ENCODE peak calls at places on chromosomes 5 and 9, in four cellular contexts. Q, R, E and K are unnamed samples.

GRCh38 chr5:17260549-17260948 is 43.1 kb downstream of the BASP1 start:
- DNase-seq in Q (no peak), R (no peak), E (no peak), K (no peak)

GRCh38 chr9:70055867-70056266 is 12.2 kb downstream of the MAMDC2 start:
- DNase-seq in E (no peak), R (no peak), Q (no peak), K (no peak)

GRCh38 chr9:96062854-96063253 is 187.4 kb downstream of the ERCC6L2 start:
- DNase-seq in E (no peak), Q (no peak), R (no peak), K (no peak)

GRCh38 chr9:109192732-109193361 is 25.8 kb upstream of the FRRS1L start:
- DNase-seq in E (peak), Q (no peak), R (no peak), K (no peak)

GRCh38 chr9:37542895-37543294 is 33.3 kb downstream of the FBXO10 start:
- DNase-seq in E (peak), Q (no peak), R (no peak), K (no peak)

GRCh38 chr9:88748566-88749238 is 213.7 kb downstream of the NXNL2 start:
- DNase-seq in E (peak), R (no peak), Q (peak), K (no peak)

GRCh38 chr5:21071986-21072385 is 1084.0 kb upstream of the CDH18 start:
- DNase-seq in E (no peak), R (no peak), Q (no peak), K (no peak)

GRCh38 chr5:168773231-168773630 is 194.1 kb upstream of the PANK3 start:
- DNase-seq in E (no peak), R (no peak), Q (no peak), K (no peak)

GRCh38 chr9:98530275-98530674 is 178.5 kb downstream of the GABBR2 start:
- DNase-seq in Q (no peak), R (no peak), E (no peak), K (no peak)

GRCh38 chr9:131290039-131290766 is 680 bp downstream of the PLPP7 start:
- DNase-seq in E (no peak), Q (no peak), R (no peak), K (no peak)

GRCh38 chr9:120289990-120290925 is 289.7 kb downstream of the CDK5RAP2 start:
- DNase-seq in Q (no peak), E (peak), R (no peak), K (no peak)

GRCh38 chr9:37941253-37941652 is 37.3 kb upstream of the SLC25A51 start:
- DNase-seq in Q (no peak), R (no peak), E (no peak), K (no peak)

GRCh38 chr5:90598300-90598699 is 39.7 kb downstream of the ADGRV1 start:
- DNase-seq in Q (no peak), E (no peak), R (no peak), K (no peak)

GRCh38 chr9:127635198-127635735 is 23.2 kb downstream of the STXBP1 start:
- DNase-seq in R (no peak), Q (no peak), E (no peak), K (no peak)

GRCh38 chr5:116685069-116685468 is 110.4 kb upstream of the SEMA6A start:
- DNase-seq in R (no peak), Q (no peak), E (no peak), K (no peak)

GRCh38 chr5:149150457-149150856 is 9.2 kb downstream of the ABLIM3 start:
- DNase-seq in Q (no peak), E (no peak), R (no peak), K (no peak)

GRCh38 chr5:80103375-80103774 is 68.2 kb downstream of the THBS4 start:
- DNase-seq in Q (no peak), E (no peak), R (no peak), K (no peak)

GRCh38 chr5:178077751-178078150 is 35.6 kb upstream of the N4BP3 start:
- DNase-seq in Q (no peak), E (no peak), R (no peak), K (no peak)

GRCh38 chr9:113715086-113715485 is 161.0 kb upstream of the ZNF618 start:
- DNase-seq in E (no peak), Q (no peak), R (no peak), K (no peak)

GRCh38 chr9:14096182-14096922 is 217.6 kb downstream of the NFIB start:
- DNase-seq in R (no peak), Q (no peak), E (peak), K (no peak)

GRCh38 chr9:130243015-130243881 is 22.3 kb upstream of the HMCN2 start:
- DNase-seq in E (peak), R (peak), Q (peak), K (no peak)

GRCh38 chr9:96420468-96421219 is 2.5 kb upstream of the ZNF367 start:
- DNase-seq in R (peak), Q (peak), E (peak), K (no peak)

GRCh38 chr9:116322521-116322920 is 168.9 kb downstream of the PAPPA start:
- DNase-seq in Q (peak), R (no peak), E (peak), K (no peak)

GRCh38 chr5:90563161-90563560 is 4.6 kb downstream of the ADGRV1 start:
- DNase-seq in E (no peak), Q (no peak), R (no peak), K (no peak)

GRCh38 chr5:177545487-177546261 is 8.7 kb downstream of the FAM193B start:
- DNase-seq in R (no peak), E (peak), Q (peak), K (no peak)

GRCh38 chr9:127142931-127143464 is 20.6 kb upstream of the ANGPTL2 start:
- DNase-seq in R (no peak), E (no peak), Q (no peak), K (no peak)

GRCh38 chr5:175535781-175536180 is 57.4 kb downstream of the SFXN1 start:
- DNase-seq in R (no peak), E (peak), Q (no peak), K (no peak)

GRCh38 chr5:86175224-86175623 is 442.5 kb upstream of the COX7C start:
- DNase-seq in R (no peak), E (peak), Q (no peak), K (peak)

GRCh38 chr9:93154293-93154903 is 20.3 kb upstream of the NINJ1 start:
- DNase-seq in Q (no peak), E (peak), R (peak), K (no peak)

GRCh38 chr5:142749321-142749720 is 20.9 kb upstream of the ARHGAP26 start:
- DNase-seq in E (peak), R (no peak), Q (no peak), K (no peak)

GRCh38 chr9:83637389-83637788 is 14.4 kb downstream of the IDNK start:
- DNase-seq in R (no peak), E (no peak), Q (no peak), K (no peak)

GRCh38 chr9:107983191-107983603 is 493.6 kb upstream of the KLF4 start:
- DNase-seq in R (no peak), E (no peak), Q (peak), K (no peak)

GRCh38 chr5:179261301-179262125 is 83.7 kb downstream of the ADAMTS2 start:
- DNase-seq in Q (no peak), R (no peak), E (no peak), K (no peak)

GRCh38 chr5:1974081-1974480 is 91.4 kb upstream of the IRX4 start:
- DNase-seq in E (peak), R (no peak), Q (no peak), K (no peak)

GRCh38 chr5:41507501-41507900 is 2.9 kb downstream of the PLCXD3 start:
- DNase-seq in E (no peak), Q (no peak), R (no peak), K (no peak)

GRCh38 chr5:170603578-170604565 is 100.1 kb downstream of the KCNIP1 start:
- DNase-seq in E (peak), R (peak), Q (no peak), K (no peak)

GRCh38 chr5:138943615-138944173 is 68.6 kb upstream of the LRRTM2 start:
- DNase-seq in E (no peak), R (no peak), Q (no peak), K (no peak)